ENCODE peak calls at places on chromosomes 11 and 22, in seven cellular contexts. L, N, P, V, Q, K and B are unnamed samples.

GRCh38 chr22:36756031-36756430 is 19.9 kb downstream of the IFT27 start:
- DNase-seq in V (no peak), L (no peak), N (no peak), Q (no peak), K (no peak), P (no peak), B (no peak)

GRCh38 chr11:129803533-129803932 is 12.1 kb upstream of the TMEM45B start:
- DNase-seq in V (no peak), N (no peak), P (no peak), Q (no peak), K (no peak), L (no peak), B (no peak)

GRCh38 chr11:2760196-2760871 is 60.5 kb upstream of the KCNQ1OT1 start:
- DNase-seq in K (peak), Q (peak), V (no peak), N (peak), L (no peak), P (no peak), B (no peak)

GRCh38 chr11:121723261-121723741 is 270.5 kb upstream of the SORL1-AS1 start:
- DNase-seq in K (no peak), V (peak), P (peak), Q (peak), N (no peak), L (no peak), B (no peak)

GRCh38 chr11:120908521-120909181 is 115.3 kb upstream of the TBCEL start:
- DNase-seq in L (peak), Q (no peak), V (no peak), K (no peak), N (peak), P (no peak), B (no peak)

GRCh38 chr11:120543816-120544215 is 32.3 kb downstream of the GRIK4 start:
- DNase-seq in P (no peak), K (no peak), N (no peak), Q (no peak), V (no peak), L (no peak), B (no peak)

GRCh38 chr11:48123934-48124755 is 92.5 kb upstream of the OR4B1 start:
- DNase-seq in V (no peak), K (no peak), L (no peak), Q (no peak), N (no peak), P (no peak), B (no peak)

GRCh38 chr11:78149646-78150045 is 10.2 kb upstream of the ALG8 start:
- DNase-seq in V (no peak), L (no peak), N (no peak), P (no peak), Q (no peak), K (no peak), B (no peak)

GRCh38 chr22:20793386-20794131 is 19.6 kb downstream of the SERPIND1 start:
- DNase-seq in P (no peak), N (no peak), V (no peak), K (no peak), L (no peak), Q (peak), B (no peak)

GRCh38 chr11:120182790-120183491 is 27.9 kb upstream of the OAF start:
- DNase-seq in V (peak), K (peak), N (peak), Q (peak), P (peak), L (no peak), B (no peak)

GRCh38 chr11:71452354-71453020 is 516 bp upstream of the NADSYN1 start:
- DNase-seq in L (peak), N (peak), V (peak), Q (peak), P (peak), K (no peak), B (no peak)

GRCh38 chr22:23504522-23504921 is 75.6 kb downstream of the IGLL1 start:
- DNase-seq in L (no peak), K (no peak), V (no peak), P (no peak), Q (peak), N (peak), B (no peak)

GRCh38 chr22:37457093-37457893 is 28.9 kb downstream of the MFNG start:
- DNase-seq in K (peak), N (peak), P (peak), Q (peak), V (peak), L (peak), B (peak)

DNA sequence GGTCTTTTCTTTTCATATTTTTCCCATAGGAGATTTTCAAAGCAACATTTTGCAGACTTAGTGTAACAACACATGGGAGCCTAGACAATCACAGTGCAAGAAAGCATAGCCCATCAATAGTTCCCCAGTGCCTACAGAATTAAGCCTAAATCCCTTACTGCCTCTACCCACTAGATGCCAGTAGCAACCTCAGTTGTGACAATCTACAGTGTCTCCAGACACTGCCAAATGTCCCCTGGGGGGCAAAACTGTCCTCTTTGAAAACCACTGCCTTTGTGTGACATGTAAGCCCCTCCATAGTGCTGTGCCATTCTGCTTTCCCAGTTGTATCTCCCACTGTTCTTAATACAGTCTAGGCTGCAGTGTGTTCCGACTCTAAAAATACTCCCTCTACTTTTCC is 1329.0 kb downstream of the LRRC4C start:
- DNase-seq in Q (peak), K (no peak), N (no peak), V (no peak), P (peak), L (peak), B (no peak)
- TF ChIP-seq CTCF in Q (no peak), K (no peak), N (no peak), V (no peak), P (no peak), L (peak), B (no peak)

GRCh38 chr11:69788956-69789355 is 13.8 kb upstream of the FGF4 start:
- DNase-seq in V (no peak), K (no peak), N (no peak), L (no peak), P (no peak), Q (no peak), B (no peak)
- TF ChIP-seq CTCF in V (no peak), K (no peak), N (no peak), L (no peak), P (no peak), Q (no peak), B (no peak)

GRCh38 chr11:64343740-64344133 is 3.7 kb downstream of the CCDC88B start:
- DNase-seq in N (peak), Q (no peak), K (no peak), P (no peak), L (no peak), V (no peak), B (no peak)
- TF ChIP-seq CTCF in N (peak), Q (no peak), K (no peak), P (no peak), L (peak), V (no peak), B (peak)

GRCh38 chr22:33117821-33118220 is 59.6 kb upstream of the SYN3 start:
- DNase-seq in P (no peak), N (no peak), K (no peak), L (no peak), V (no peak), Q (no peak), B (no peak)
- TF ChIP-seq CTCF in P (no peak), N (no peak), K (no peak), L (no peak), V (no peak), Q (no peak), B (no peak)